ENCODE peak calls at places on chromosome 9, in five cellular contexts. W is effector memory CD4-positive, alpha-beta T cell; V is left lung; O is ovary; H is hepatocyte. N is an unnamed sample. For H3K9me3, the result is how much of the 10 kb centered on the place peaks cover.

GRCh38 chr9:37035472-37036236 is 1.6 kb upstream of the PAX5 start:
- DNase-seq in W (no peak), V (no peak), O (no peak), H (no peak), N (no peak)

GRCh38 chr9:89899476-89900047 is 294.8 kb downstream of the GADD45G start:
- DNase-seq in W (no peak), V (no peak), O (no peak), H (no peak), N (no peak)

GRCh38 chr9:76441551-76442322 is 17.2 kb upstream of the GCNT1 start:
- DNase-seq in W (no peak), V (no peak), O (no peak), H (no peak), N (no peak)

GRCh38 chr9:121921444-121921843 is 171.7 kb downstream of the TTLL11 start:
- DNase-seq in W (no peak), V (no peak), O (no peak), H (no peak), N (no peak)

GRCh38 chr9:38162332-38162985 is 93.4 kb upstream of the SHB start:
- DNase-seq in W (no peak), V (no peak), O (no peak), H (no peak), N (no peak)

GRCh38 chr9:101409079-101409477 is 10.4 kb downstream of the ZNF189 start:
- DNase-seq in W (no peak), V (no peak), O (no peak), H (no peak), N (no peak)

GRCh38 chr9:114395768-114396167 is 8.0 kb upstream of the AKNA start:
- DNase-seq in W (no peak), V (no peak), O (no peak), H (no peak), N (no peak)

GRCh38 chr9:12956805-12957204 is 182.0 kb downstream of the LURAP1L start:
- DNase-seq in W (no peak), V (no peak), O (no peak), H (no peak), N (no peak)

GRCh38 chr9:19445452-19445851 is 36.6 kb downstream of the ACER2 start:
- DNase-seq in W (no peak), V (no peak), O (no peak), H (no peak), N (no peak)

GRCh38 chr9:89376741-89377140 is 58.4 kb downstream of the SECISBP2 start:
- DNase-seq in W (no peak), V (no peak), O (no peak), H (no peak), N (no peak)

GRCh38 chr9:126158591-126159519 is 167.8 kb upstream of the MVB12B start:
- DNase-seq in W (no peak), V (no peak), O (no peak), H (no peak), N (no peak)

GRCh38 chr9:110357510-110357909 is 19.8 kb upstream of the TXNDC8 start:
- DNase-seq in W (no peak), V (no peak), O (no peak), H (no peak), N (no peak)

GRCh38 chr9:8278048-8278447 is 478.5 kb upstream of the DMAC1 start:
- DNase-seq in W (no peak), V (no peak), O (no peak), H (no peak), N (no peak)
- H3K9me3 ChIP-seq in W (under half), V (under half), O (under half), H (under half), N (under half)

DNA sequence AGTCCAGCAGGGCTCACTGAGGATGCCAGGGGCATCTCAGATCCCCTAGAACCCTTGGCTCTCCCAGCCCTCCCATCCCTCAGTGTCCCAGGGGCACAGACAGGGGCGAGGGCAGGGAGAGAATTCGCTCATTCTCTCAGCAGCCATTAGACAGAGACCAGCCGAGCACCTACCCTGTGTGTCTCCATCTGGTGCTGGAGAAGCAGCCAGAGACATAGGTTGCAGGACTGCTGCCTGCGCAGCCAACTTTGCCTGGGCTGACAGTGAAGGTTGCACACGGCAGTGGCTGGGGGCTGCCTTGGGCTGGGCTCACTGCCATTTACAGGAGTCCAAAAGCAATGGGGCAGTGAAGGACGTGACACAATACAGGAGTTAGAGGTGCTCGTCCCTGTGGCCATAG is 60.9 kb downstream of the OLFM1 start:
- DNase-seq in W (no peak), V (no peak), O (no peak), H (no peak), N (no peak)
- H3K9me3 ChIP-seq in W (under half), V (under half), O (under half), H (under half), N (under half)

GRCh38 chr9:72041369-72041768 is 19.0 kb downstream of the C9orf57 start:
- DNase-seq in W (no peak), V (no peak), O (no peak), H (no peak), N (no peak)

GRCh38 chr9:72038408-72038807 is 22.0 kb downstream of the C9orf57 start:
- DNase-seq in W (no peak), V (no peak), O (no peak), H (no peak), N (no peak)

GRCh38 chr9:72038890-72039410 is 21.5 kb downstream of the C9orf57 start:
- DNase-seq in W (peak), V (no peak), O (peak), H (peak), N (peak)

GRCh38 chr9:72039532-72039931 is 20.9 kb downstream of the C9orf57 start:
- DNase-seq in W (no peak), V (no peak), O (no peak), H (no peak), N (no peak)

GRCh38 chr9:72037571-72037970 is 22.8 kb downstream of the C9orf57 start:
- DNase-seq in W (no peak), V (no peak), O (no peak), H (no peak), N (no peak)
- H3K9me3 ChIP-seq in W (under half), V (under half), O (under half), H (under half), N (under half)

GRCh38 chr9:97408562-97408961 is 3.3 kb upstream of the TDRD7 start:
- DNase-seq in W (no peak), V (no peak), O (no peak), H (no peak), N (no peak)

GRCh38 chr9:97403746-97404316 is 8.1 kb upstream of the TDRD7 start:
- DNase-seq in W (no peak), V (no peak), O (no peak), H (no peak), N (no peak)

GRCh38 chr9:97411440-97411788 is 482 bp upstream of the TDRD7 start:
- DNase-seq in W (no peak), V (no peak), O (no peak), H (no peak), N (no peak)

GRCh38 chr9:97406620-97407177 is 5.2 kb upstream of the TDRD7 start:
- DNase-seq in W (no peak), V (no peak), O (no peak), H (no peak), N (no peak)

GRCh38 chr9:97405551-97405950 is 6.3 kb upstream of the TDRD7 start:
- DNase-seq in W (no peak), V (no peak), O (no peak), H (no peak), N (no peak)
- H3K9me3 ChIP-seq in W (under half), V (under half), O (under half), H (under half), N (under half)

DNA sequence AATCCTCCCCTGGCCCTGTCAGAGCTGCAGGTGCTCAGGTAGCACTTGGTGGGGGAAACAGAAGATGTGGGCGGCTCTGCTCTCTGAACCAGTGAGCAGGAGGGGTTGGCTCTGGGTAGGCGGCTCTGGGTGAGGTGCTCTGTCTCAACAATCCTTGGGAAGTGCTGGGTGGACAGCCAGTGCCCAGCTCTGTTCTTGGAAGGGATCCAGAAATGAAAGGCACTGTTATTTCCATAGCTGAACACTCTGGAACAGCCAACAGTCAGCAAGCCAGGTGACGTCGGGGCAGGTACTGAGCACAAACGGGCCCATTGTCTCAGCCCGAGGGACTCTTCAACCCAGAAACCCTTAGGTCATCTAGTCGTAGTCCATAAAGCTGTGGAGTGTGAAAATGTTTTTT is 36.3 kb downstream of the OLFM1 start:
- DNase-seq in W (no peak), V (peak), O (no peak), H (no peak), N (no peak)
- H3K9me3 ChIP-seq in W (under half), V (under half), O (under half), H (under half), N (under half)

GRCh38 chr9:17251100-17251499 is 116.3 kb downstream of the CNTLN start:
- DNase-seq in W (no peak), V (no peak), O (no peak), H (no peak), N (no peak)
- H3K9me3 ChIP-seq in W (under half), V (half or more), O (under half), H (under half), N (under half)

DNA sequence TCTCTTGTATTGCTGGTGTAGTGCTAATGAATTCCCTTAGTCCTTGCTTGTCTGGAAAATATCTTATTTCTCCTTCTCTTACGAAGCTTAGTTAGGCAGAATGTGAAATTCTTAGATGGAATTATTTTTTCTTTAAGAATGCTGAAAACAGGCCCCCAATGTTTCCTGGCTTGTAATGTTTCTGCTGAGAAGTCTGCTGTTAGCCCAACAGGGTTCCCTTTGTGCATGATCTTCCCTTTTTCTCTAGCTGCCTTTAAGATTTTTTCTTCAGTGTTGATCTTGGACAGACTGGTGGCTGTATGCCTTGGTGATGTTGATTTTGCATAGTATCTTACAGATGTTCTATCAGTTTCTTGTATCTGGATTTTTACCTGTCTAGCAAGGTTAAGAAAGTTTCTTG is 191.3 kb upstream of the DMRTA1 start:
- DNase-seq in W (no peak), V (no peak), O (no peak), H (no peak), N (no peak)
- H3K9me3 ChIP-seq in W (under half), V (under half), O (under half), H (under half), N (under half)

GRCh38 chr9:8030095-8030494 is 230.5 kb upstream of the DMAC1 start:
- DNase-seq in W (no peak), V (no peak), O (no peak), H (no peak), N (no peak)
- H3K9me3 ChIP-seq in W (under half), V (under half), O (under half), H (under half), N (under half)